ENCODE peak calls at places on chromosome 2, in four cellular contexts. G is NCI-H1092, Q is HCEC 1CT, H is AG10803. S is an unnamed sample.

GRCh38 chr2:108612153-108612513 is 77.9 kb downstream of the LIMS1 start:
- DNase-seq in G (no peak), Q (no peak), H (peak), S (no peak)

GRCh38 chr2:23545391-23545790 is 160.4 kb downstream of the KLHL29 start:
- DNase-seq in G (peak), Q (peak), H (peak), S (no peak)

GRCh38 chr2:226583715-226584114 is 215.9 kb downstream of the IRS1 start:
- DNase-seq in G (no peak), Q (peak), H (peak), S (peak)

GRCh38 chr2:209519911-209520310 is 96.1 kb downstream of the MAP2 start:
- DNase-seq in G (no peak), Q (no peak), H (no peak), S (no peak)

GRCh38 chr2:84327645-84328249 is 131.3 kb downstream of the SUCLG1 start:
- DNase-seq in G (no peak), Q (no peak), H (no peak), S (no peak)

GRCh38 chr2:101770672-101771071 is 73.2 kb downstream of the MAP4K4 start:
- DNase-seq in G (no peak), Q (peak), H (peak), S (no peak)

GRCh38 chr2:223020971-223021675 is 30.9 kb upstream of the KCNE4 start:
- DNase-seq in G (no peak), Q (no peak), H (peak), S (no peak)

GRCh38 chr2:127355407-127356008 is 32.3 kb downstream of the MAP3K2 start:
- DNase-seq in G (no peak), Q (peak), H (no peak), S (no peak)

GRCh38 chr2:203225423-203226039 is 13.3 kb upstream of the CYP20A1 start:
- DNase-seq in G (no peak), Q (peak), H (peak), S (no peak)

GRCh38 chr2:147844691-147845607 is at the start of gene ACVR2A:
- DNase-seq in G (peak), Q (peak), H (peak), S (peak)

GRCh38 chr2:180046202-180046601 is 39.1 kb upstream of the CWC22 start:
- DNase-seq in G (no peak), Q (no peak), H (no peak), S (no peak)

GRCh38 chr2:1633092-1633721 is 111.1 kb downstream of the PXDN start:
- DNase-seq in G (no peak), Q (no peak), H (no peak), S (no peak)

GRCh38 chr2:110978148-110978547 is 142.6 kb upstream of the BCL2L11 start:
- DNase-seq in G (no peak), Q (no peak), H (no peak), S (no peak)

GRCh38 chr2:61018319-61018750 is 280 bp upstream of the PUS10 start:
- DNase-seq in G (no peak), Q (no peak), H (no peak), S (peak)

GRCh38 chr2:221502270-221502973 is 69.7 kb downstream of the EPHA4 start:
- DNase-seq in G (no peak), Q (peak), H (peak), S (peak)

GRCh38 chr2:207692206-207693065 is 19.0 kb upstream of the CCNYL1 start:
- DNase-seq in G (peak), Q (peak), H (peak), S (no peak)

GRCh38 chr2:3492951-3493609 is 26.3 kb downstream of the ADI1 start:
- DNase-seq in G (no peak), Q (no peak), H (peak), S (no peak)

GRCh38 chr2:67204349-67204748 is 192.8 kb upstream of the ETAA1 start:
- DNase-seq in G (no peak), Q (no peak), H (no peak), S (no peak)

GRCh38 chr2:6945087-6945813 is 28.0 kb downstream of the RNF144A start:
- DNase-seq in G (no peak), Q (no peak), H (no peak), S (no peak)

GRCh38 chr2:96329416-96329815 is 4.3 kb downstream of the ITPRIPL1 start:
- DNase-seq in G (no peak), Q (peak), H (peak), S (no peak)

GRCh38 chr2:215396595-215397313 is 39.1 kb downstream of the FN1 start:
- DNase-seq in G (no peak), Q (peak), H (peak), S (no peak)

GRCh38 chr2:207240649-207241048 is 74.9 kb upstream of the KLF7 start:
- DNase-seq in G (no peak), Q (no peak), H (no peak), S (no peak)

GRCh38 chr2:36569267-36569860 is 28.6 kb downstream of the FEZ2 start:
- DNase-seq in G (no peak), Q (peak), H (no peak), S (no peak)

GRCh38 chr2:101330253-101330921 is 21.9 kb upstream of the RNF149 start:
- DNase-seq in G (no peak), Q (no peak), H (no peak), S (peak)

GRCh38 chr2:160368988-160369935 is 124.3 kb downstream of the RBMS1 start:
- DNase-seq in G (no peak), Q (peak), H (peak), S (no peak)

GRCh38 chr2:16400127-16400623 is 265.5 kb downstream of the CYRIA start:
- DNase-seq in G (no peak), Q (no peak), H (no peak), S (no peak)

GRCh38 chr2:45732946-45733345 is 81.5 kb downstream of the PRKCE start:
- DNase-seq in G (no peak), Q (no peak), H (no peak), S (no peak)

GRCh38 chr2:199207011-199207410 is 250.7 kb downstream of the SATB2 start:
- DNase-seq in G (no peak), Q (no peak), H (peak), S (no peak)

GRCh38 chr2:42770288-42771131 is 6.6 kb upstream of the OXER1 start:
- DNase-seq in G (peak), Q (peak), H (peak), S (peak)